ENCODE peak calls at places on chromosomes 1 and 21, in eight cellular contexts. I is stimulated activated naive B cell treated with anti-CD40 and anti-IgM and Interleukin-4, amounts not matched to agents 10 μg/mL and 1 μg/mL and 100 μg/mL, for 72 hours; C is endothelial cell of umbilical vein; P is AG09319; S is CD8-positive, alpha-beta T cell; X is LoVo; H is dermis blood vessel endothelial cell; E is activated naive CD4-positive, alpha-beta T cell treated with anti-CD3 and anti-CD28 coated beads, Interleukin-2, amount 50 U/mL, for 72 hours. M is an unnamed sample.

GRCh38 chr1:27564710-27565649 is 39.0 kb downstream of the AHDC1 start:
- DNase-seq in I (no peak), C (no peak), P (no peak), S (no peak), X (no peak), H (no peak), E (no peak), M (no peak)

GRCh38 chr1:185483647-185484450 is 166.8 kb upstream of the IVNS1ABP start:
- DNase-seq in I (no peak), C (peak; percentile 21), P (peak; percentile 64), S (no peak), X (peak; percentile 18), H (peak; percentile 35), E (no peak), M (peak; percentile 35)

GRCh38 chr1:74811421-74812179 is 78.6 kb downstream of the TYW3 start:
- DNase-seq in I (no peak), C (no peak), P (no peak), S (no peak), X (no peak), H (no peak), E (no peak), M (no peak)

GRCh38 chr1:212481438-212481767 is 48.7 kb downstream of the NENF start:
- DNase-seq in I (no peak), C (peak; percentile 55), P (no peak), S (no peak), X (no peak), H (peak; percentile 23), E (no peak), M (no peak)

GRCh38 chr1:32068891-32069590 is 3.7 kb upstream of the TMEM39B start:
- DNase-seq in I (no peak), C (peak; percentile 13), P (no peak), S (no peak), X (no peak), H (no peak), E (no peak), M (no peak)

GRCh38 chr21:42063206-42063577 is 7.9 kb upstream of the UMODL1 start:
- DNase-seq in I (peak; percentile 46), C (no peak), P (no peak), S (no peak), X (no peak), H (no peak), E (peak; percentile 17), M (no peak)

GRCh38 chr1:145871994-145872411 is 13.1 kb upstream of the PIAS3 start:
- DNase-seq in I (peak; percentile 13), C (peak; percentile 37), P (no peak), S (no peak), X (no peak), H (peak; percentile 47), E (peak; percentile 52), M (no peak)

GRCh38 chr1:153958961-153959260 is 499 bp upstream of the CRTC2 start:
- DNase-seq in I (no peak), C (no peak), P (no peak), S (no peak), X (no peak), H (no peak), E (no peak), M (no peak)

GRCh38 chr1:30953685-30954084 is 45.1 kb upstream of the SDC3 start:
- DNase-seq in I (no peak), C (no peak), P (no peak), S (no peak), X (no peak), H (no peak), E (no peak), M (no peak)

GRCh38 chr1:230797376-230798186 is 50.4 kb downstream of the CAPN9 start:
- DNase-seq in I (no peak), C (peak; percentile 50), P (peak; percentile 49), S (no peak), X (peak; percentile 48), H (peak; percentile 82), E (no peak), M (peak; percentile 78)

GRCh38 chr1:37480581-37481288 is 6.4 kb downstream of the ZC3H12A start:
- DNase-seq in I (no peak), C (no peak), P (no peak), S (no peak), X (no peak), H (no peak), E (no peak), M (no peak)

GRCh38 chr1:111719561-111720239 is 19.5 kb downstream of the INKA2 start:
- DNase-seq in I (no peak), C (peak; percentile 78), P (no peak), S (no peak), X (no peak), H (peak; percentile 92), E (no peak), M (no peak)

GRCh38 chr21:31444061-31444460 is 100.0 kb upstream of the TIAM1 start:
- DNase-seq in I (no peak), C (no peak), P (no peak), S (no peak), X (no peak), H (no peak), E (no peak), M (no peak)

GRCh38 chr1:228875741-228876140 is 140.5 kb downstream of the RHOU start:
- DNase-seq in I (no peak), C (no peak), P (no peak), S (no peak), X (no peak), H (no peak), E (no peak), M (no peak)

GRCh38 chr1:115170972-115171392 is 81.7 kb upstream of the TSPAN2 start:
- DNase-seq in I (no peak), C (no peak), P (no peak), S (no peak), X (no peak), H (no peak), E (no peak), M (no peak)

GRCh38 chr1:18109756-18110597 is 2.4 kb downstream of the IGSF21 start:
- DNase-seq in I (no peak), C (no peak), P (no peak), S (no peak), X (no peak), H (no peak), E (peak; percentile 55), M (no peak)

GRCh38 chr1:201882665-201883132 is 6.0 kb upstream of the SHISA4 start:
- DNase-seq in I (peak; percentile 41), C (no peak), P (no peak), S (no peak), X (peak; percentile 30), H (peak; percentile 32), E (no peak), M (peak; percentile 85)

GRCh38 chr1:229033480-229033879 is 237.4 kb upstream of the RAB4A start:
- DNase-seq in I (no peak), C (no peak), P (no peak), S (no peak), X (no peak), H (no peak), E (no peak), M (no peak)

GRCh38 chr1:1990222-1990621 is 13.4 kb downstream of the CFAP74 start:
- DNase-seq in I (no peak), C (no peak), P (no peak), S (no peak), X (no peak), H (no peak), E (no peak), M (no peak)

GRCh38 chr21:17777321-17777720 is 41.8 kb downstream of the C21orf91 start:
- DNase-seq in I (no peak), C (peak; percentile 21), P (no peak), S (no peak), X (no peak), H (no peak), E (no peak), M (peak; percentile 40)

GRCh38 chr1:206507395-206508129 is at the start of gene RASSF5:
- DNase-seq in I (peak; percentile 78), C (peak; percentile 29), P (peak; percentile 19), S (peak; percentile 60), X (peak; percentile 67), H (peak; percentile 49), E (peak; percentile 90), M (peak; percentile 90)

GRCh38 chr1:160630523-160631087 is 16.2 kb downstream of the SLAMF1 start:
- DNase-seq in I (no peak), C (no peak), P (no peak), S (no peak), X (no peak), H (no peak), E (no peak), M (no peak)

GRCh38 chr1:57304591-57304990 is 119.3 kb downstream of the DAB1 start:
- DNase-seq in I (no peak), C (no peak), P (no peak), S (no peak), X (no peak), H (no peak), E (no peak), M (no peak)